ENCODE peak calls at places on chromosomes 11 and 22, in ten cellular contexts. Q is tibial artery; Z is body of pancreas; K is lower lobe of right lung; X is stomach; W is MM.1S; D is cardiac muscle cell; I is H1; O is CD8-positive, alpha-beta T cell; A is heart left ventricle. L is an unnamed sample.

GRCh38 chr11:1126935-1127663 is 30.7 kb upstream of the MUC5AC start:
- DNase-seq in D (no peak), Z (no peak), I (no peak), K (no peak), W (no peak), Q (peak; percentile 58), O (no peak), X (peak; percentile 24), A (no peak), L (no peak)

GRCh38 chr22:44931077-44931540 is 78.7 kb downstream of the PHF21B start:
- DNase-seq in A (peak; percentile 69), Z (no peak), D (peak; percentile 13), W (no peak), K (no peak), Q (no peak), I (no peak), O (no peak), X (no peak), L (no peak)

GRCh38 chr11:1932681-1933080 is 13.2 kb downstream of the TNNT3 start:
- DNase-seq in Z (no peak), D (no peak), W (no peak), A (no peak), I (no peak), Q (no peak), X (no peak), O (no peak), K (no peak), L (no peak)

GRCh38 chr11:86245369-86246292 is 1.1 kb downstream of the EED start:
- DNase-seq in Z (no peak), O (peak; percentile 4), W (no peak), D (peak; percentile 14), I (no peak), Q (no peak), X (no peak), K (no peak), A (no peak), L (no peak)

GRCh38 chr22:21626073-21626734 is 3.6 kb downstream of the YDJC start:
- DNase-seq in X (no peak), Q (no peak), A (no peak), Z (no peak), W (no peak), I (no peak), O (no peak), D (no peak), K (no peak), L (no peak)

GRCh38 chr11:130023204-130023603 is 20.6 kb upstream of the PRDM10 start:
- DNase-seq in W (no peak), K (no peak), Q (no peak), O (no peak), D (no peak), X (no peak), I (no peak), A (no peak), Z (no peak), L (no peak)

GRCh38 chr11:116460156-116460965 is 312.4 kb downstream of the BUD13 start:
- DNase-seq in D (no peak), Z (no peak), I (no peak), A (no peak), Q (no peak), W (no peak), X (no peak), O (no peak), K (no peak), L (no peak)

GRCh38 chr11:74685905-74686304 is 45.3 kb downstream of the CHRDL2 start:
- DNase-seq in W (no peak), D (no peak), K (peak; percentile 74), I (no peak), Z (no peak), X (no peak), O (no peak), Q (peak; percentile 76), A (no peak), L (no peak)

GRCh38 chr22:19499880-19500242 is 20.1 kb downstream of the CDC45 start:
- DNase-seq in D (no peak), W (no peak), Z (no peak), K (no peak), A (no peak), X (no peak), I (no peak), O (no peak), Q (peak; percentile 25), L (no peak)

GRCh38 chr22:19497245-19497644 is 17.5 kb downstream of the CDC45 start:
- DNase-seq in K (no peak), W (no peak), Q (peak; percentile 43), D (no peak), I (no peak), O (no peak), A (no peak), Z (peak; percentile 27), X (no peak), L (no peak)

GRCh38 chr22:19498866-19499190 is 19.1 kb downstream of the CDC45 start:
- DNase-seq in W (no peak), Z (no peak), D (no peak), K (no peak), I (no peak), X (no peak), Q (peak; percentile 42), O (no peak), A (no peak), L (no peak)

GRCh38 chr22:19498154-19498865 is 18.6 kb downstream of the CDC45 start:
- DNase-seq in Q (peak; percentile 48), X (no peak), A (no peak), K (no peak), Z (no peak), I (no peak), W (no peak), O (no peak), D (no peak), L (no peak)

GRCh38 chr22:19499236-19499879 is 19.6 kb downstream of the CDC45 start:
- DNase-seq in O (no peak), K (no peak), I (no peak), W (no peak), D (no peak), Q (peak; percentile 33), A (no peak), X (no peak), Z (no peak), L (no peak)
- H3K4me1 ChIP-seq in O (peaks cover 8% of the 10 kb centered on the region), K (no peaks in the 10 kb centered on the region), I (no peaks in the 10 kb centered on the region), W (no peaks in the 10 kb centered on the region), D (no peaks in the 10 kb centered on the region), Q (no peaks in the 10 kb centered on the region), A (no peaks in the 10 kb centered on the region), X (no peaks in the 10 kb centered on the region), Z (no peaks in the 10 kb centered on the region), L (no peaks in the 10 kb centered on the region)

GRCh38 chr22:47294222-47294532 is 531.7 kb downstream of the TBC1D22A start:
- DNase-seq in O (no peak), I (no peak), D (no peak), X (peak; percentile 25), Q (no peak), W (no peak), Z (no peak), A (no peak), K (no peak), L (no peak)

GRCh38 chr22:47290706-47291430 is 528.4 kb downstream of the TBC1D22A start:
- DNase-seq in A (no peak), X (no peak), Q (peak; percentile 54), W (no peak), D (no peak), K (no peak), O (no peak), I (no peak), Z (no peak), L (no peak)

GRCh38 chr22:47293368-47294221 is 531.1 kb downstream of the TBC1D22A start:
- DNase-seq in O (no peak), K (no peak), I (no peak), W (no peak), Q (no peak), X (no peak), Z (no peak), D (no peak), A (no peak), L (no peak)

GRCh38 chr22:47292546-47293320 is 530.3 kb downstream of the TBC1D22A start:
- DNase-seq in I (no peak), Q (no peak), A (no peak), Z (no peak), X (peak; percentile 27), D (no peak), W (no peak), O (no peak), K (no peak), L (no peak)

DNA sequence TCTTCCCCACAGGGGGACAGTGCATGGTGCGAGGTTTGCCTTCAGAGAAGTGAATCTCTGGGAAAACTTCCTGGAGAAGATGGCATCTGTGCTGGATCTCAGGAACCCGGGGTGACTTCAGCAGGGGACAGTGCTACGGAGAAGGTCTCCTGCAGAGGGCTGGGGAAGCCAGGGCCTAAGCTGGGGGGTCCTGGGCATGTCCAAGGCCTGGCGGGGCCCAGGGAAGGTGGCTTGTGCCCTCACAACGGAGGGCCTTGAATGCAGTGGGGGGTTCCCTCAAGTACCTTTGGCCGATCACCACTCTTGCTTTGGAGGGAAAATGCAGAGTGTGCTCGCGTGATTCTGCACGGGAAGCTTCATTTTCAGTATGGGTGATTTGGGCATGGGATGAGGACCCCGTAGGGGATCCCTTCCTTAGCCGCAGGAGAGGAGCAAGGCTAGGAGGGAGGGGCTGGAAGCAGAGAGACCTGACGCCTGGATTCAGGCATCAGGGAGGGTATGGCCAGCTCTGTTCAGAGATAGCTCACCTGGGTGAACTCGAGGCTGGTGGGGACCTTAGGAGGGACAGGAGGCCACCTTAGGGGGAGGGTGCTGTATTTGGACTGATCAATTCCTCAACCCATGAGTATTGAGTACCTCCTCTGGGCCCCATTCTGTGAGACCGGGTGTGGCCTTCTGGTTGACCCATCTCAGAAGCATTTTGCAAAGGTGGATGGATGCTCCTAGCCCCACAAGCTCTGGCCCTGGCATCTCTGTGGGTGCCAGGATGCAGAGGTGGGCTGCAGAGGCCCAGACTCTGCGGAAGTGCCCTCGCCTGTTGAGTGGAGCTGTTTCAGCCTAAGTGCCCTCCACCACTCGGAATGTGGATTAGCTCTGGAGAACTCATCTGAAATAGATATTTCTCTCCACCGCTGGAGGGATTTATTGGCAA is 529.4 kb downstream of the TBC1D22A start:
- DNase-seq in K (no peak), A (no peak), D (no peak), Z (no peak), X (no peak), Q (peak; percentile 52), O (no peak), I (no peak), W (no peak), L (no peak)
- H3K9me3 ChIP-seq in K (no peaks in the 10 kb centered on the region), A (no peaks in the 10 kb centered on the region), D (no peaks in the 10 kb centered on the region), Z (no peaks in the 10 kb centered on the region), X (no peaks in the 10 kb centered on the region), Q (no peaks in the 10 kb centered on the region), O (no peaks in the 10 kb centered on the region), I (peaks cover 83% of the 10 kb centered on the region), W (no peaks in the 10 kb centered on the region), L (no peaks in the 10 kb centered on the region)

DNA sequence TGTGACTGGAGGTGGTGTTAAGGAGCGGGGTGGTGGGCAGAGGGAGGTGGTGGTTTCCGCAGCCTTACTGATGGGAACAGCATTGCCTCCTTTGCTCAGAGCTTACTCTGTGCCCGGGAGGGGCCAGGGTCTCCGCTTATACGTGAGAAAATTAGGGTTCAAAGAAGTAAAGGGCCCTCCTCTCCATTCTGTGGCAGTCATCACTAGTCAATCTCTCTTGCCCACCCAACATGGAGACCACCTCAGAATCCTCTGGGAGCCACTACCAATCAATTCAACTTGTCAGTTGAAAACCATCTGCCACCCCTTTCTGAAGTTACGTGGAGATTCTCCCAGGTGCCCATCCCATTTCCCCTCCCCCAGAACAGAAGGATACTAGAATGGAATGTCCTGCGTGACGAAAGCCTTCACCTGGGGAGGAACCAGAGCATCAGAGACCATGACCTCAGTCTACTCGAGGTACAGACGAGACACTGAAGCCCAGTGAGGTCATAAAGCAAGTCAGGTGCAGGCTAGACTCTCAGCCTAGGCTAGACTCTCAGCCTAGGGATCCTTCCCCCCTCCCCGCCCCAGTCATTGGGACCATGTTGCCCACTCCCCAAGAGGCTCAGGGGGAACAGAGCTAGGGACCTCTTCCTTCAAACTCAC is 2.0 kb downstream of the SELENOM start:
- DNase-seq in K (no peak), A (no peak), X (no peak), W (no peak), Q (no peak), I (no peak), D (no peak), O (no peak), Z (no peak), L (no peak)
- TF ChIP-seq CTCF in K (no peak), A (no peak), X (no peak), W (no peak), Q (no peak), I (no peak), D (no peak), O (no peak), Z (no peak), L (no peak)

GRCh38 chr11:65589444-65590239 is 6.0 kb downstream of the KCNK7 start:
- DNase-seq in I (no peak), K (no peak), O (no peak), Q (no peak), X (no peak), A (no peak), D (no peak), Z (peak; percentile 9), W (no peak), L (no peak)

GRCh38 chr11:65592840-65593517 is 2.6 kb downstream of the KCNK7 start:
- DNase-seq in I (no peak), K (no peak), D (no peak), W (no peak), A (no peak), Z (peak; percentile 9), X (no peak), O (no peak), Q (peak; percentile 69), L (no peak)

GRCh38 chr11:65591939-65592814 is 3.4 kb downstream of the KCNK7 start:
- DNase-seq in I (no peak), D (peak; percentile 69), W (no peak), Z (peak; percentile 41), Q (peak; percentile 68), X (peak; percentile 52), K (no peak), A (no peak), O (no peak), L (no peak)

GRCh38 chr11:65588199-65589054 is 7.2 kb downstream of the KCNK7 start:
- DNase-seq in O (peak; percentile 62), W (peak; percentile 94), Q (peak; percentile 87), I (no peak), Z (peak; percentile 74), X (peak; percentile 80), A (peak; percentile 70), K (peak; percentile 79), D (peak; percentile 71), L (no peak)

GRCh38 chr11:65590240-65590738 is 5.3 kb downstream of the KCNK7 start:
- DNase-seq in D (no peak), Z (peak; percentile 40), Q (no peak), W (no peak), K (no peak), I (no peak), O (no peak), X (no peak), A (no peak), L (no peak)
- H3K4me1 ChIP-seq in D (peaks cover 17% of the 10 kb centered on the region), Z (peaks cover 17% of the 10 kb centered on the region), Q (peaks cover 42% of the 10 kb centered on the region), W (peaks cover 33% of the 10 kb centered on the region), K (peaks cover 46% of the 10 kb centered on the region), I (peaks cover 12% of the 10 kb centered on the region), O (peaks cover 19% of the 10 kb centered on the region), X (peaks cover 90% of the 10 kb centered on the region), A (peaks cover 78% of the 10 kb centered on the region), L (peaks cover 58% of the 10 kb centered on the region)